ENCODE peak calls at places on chromosomes 7 and 10, in five cellular contexts. S is hippocampal formation, L is M059J, K is fibroblast of pulmonary artery, V is heart right ventricle. A is an unnamed sample.

GRCh38 chr7:26291699-26292538 is at the start of gene SNX10:
- DNase-seq in S (no peak), L (peak), K (no peak), V (peak), A (peak)

GRCh38 chr7:158096582-158096981 is 491.0 kb downstream of the PTPRN2 start:
- DNase-seq in S (no peak), L (no peak), K (no peak), V (no peak), A (no peak)

GRCh38 chr7:96400518-96400917 is 78.6 kb upstream of the SLC25A13 start:
- DNase-seq in S (no peak), L (peak), K (no peak), V (no peak), A (peak)

GRCh38 chr10:86685416-86685815 is 17.1 kb downstream of the LDB3 start:
- DNase-seq in S (no peak), L (no peak), K (no peak), V (no peak), A (no peak)

GRCh38 chr10:114483575-114483974 is 79.3 kb upstream of the AFAP1L2 start:
- DNase-seq in S (no peak), L (no peak), K (no peak), V (no peak), A (no peak)

GRCh38 chr10:89810908-89811515 is 109.6 kb downstream of the KIF20B start:
- DNase-seq in S (no peak), L (peak), K (no peak), V (no peak), A (no peak)

GRCh38 chr10:79308969-79309665 is 38.2 kb upstream of the PPIF start:
- DNase-seq in S (no peak), L (no peak), K (no peak), V (peak), A (no peak)

GRCh38 chr7:44973610-44974401 is 5.0 kb downstream of the MYO1G start:
- DNase-seq in S (no peak), L (peak), K (peak), V (peak), A (no peak)

GRCh38 chr10:122780391-122780790 is 65.3 kb downstream of the CUZD1 start:
- DNase-seq in S (no peak), L (peak), K (peak), V (no peak), A (no peak)

GRCh38 chr10:59173414-59173813 is 3.0 kb upstream of the PHYHIPL start:
- DNase-seq in S (no peak), L (no peak), K (no peak), V (no peak), A (no peak)

GRCh38 chr10:16999665-17000451 is 129.8 kb downstream of the CUBN start:
- DNase-seq in S (no peak), L (no peak), K (no peak), V (no peak), A (no peak)

GRCh38 chr7:90958669-90959068 is 305.6 kb upstream of the FZD1 start:
- DNase-seq in S (no peak), L (peak), K (peak), V (no peak), A (no peak)

GRCh38 chr10:29600067-29600466 is 34.7 kb downstream of the SVIL start:
- DNase-seq in S (no peak), L (peak), K (no peak), V (no peak), A (peak)

A was measured in kidney glomerular epithelial cell.